ENCODE peak calls at places on chromosomes 3 and 15, in four cellular contexts. One of them, this sample, is unnamed.

GRCh38 chr15:50234764-50235163 is 30.8 kb downstream of the HDC start:
- DNase-seq in stomach: no peak
- DNase-seq in uterus: no peak
- DNase-seq in Panc1: no peak
- DNase-seq in this sample: no peak

GRCh38 chr3:141426404-141427034 is 58.2 kb downstream of the ZBTB38 start:
- DNase-seq in stomach: peak
- DNase-seq in uterus: peak
- DNase-seq in Panc1: no peak
- DNase-seq in this sample: no peak

GRCh38 chr3:22732641-22733040 is 470.5 kb upstream of the UBE2E2 start:
- DNase-seq in stomach: no peak
- DNase-seq in uterus: no peak
- DNase-seq in Panc1: no peak
- DNase-seq in this sample: no peak

GRCh38 chr3:148023994-148024393 is 614.8 kb downstream of the ZIC1 start:
- DNase-seq in stomach: no peak
- DNase-seq in uterus: no peak
- DNase-seq in Panc1: no peak
- DNase-seq in this sample: no peak

GRCh38 chr3:187773233-187773962 is 28.1 kb upstream of the BCL6 start:
- DNase-seq in stomach: no peak
- DNase-seq in uterus: no peak
- DNase-seq in Panc1: no peak
- DNase-seq in this sample: no peak

GRCh38 chr3:120567370-120568197 is 28.6 kb upstream of the NDUFB4 start:
- DNase-seq in stomach: no peak
- DNase-seq in uterus: peak
- DNase-seq in Panc1: no peak
- DNase-seq in this sample: no peak

GRCh38 chr3:99896482-99896881 is 78.8 kb downstream of the CMSS1 start:
- DNase-seq in stomach: no peak
- DNase-seq in uterus: no peak
- DNase-seq in Panc1: no peak
- DNase-seq in this sample: no peak

GRCh38 chr15:58369956-58370355 is 61.8 kb upstream of the LIPC start:
- DNase-seq in stomach: no peak
- DNase-seq in uterus: no peak
- DNase-seq in Panc1: no peak
- DNase-seq in this sample: no peak

GRCh38 chr15:25787855-25788521 is 75.1 kb downstream of the ATP10A start:
- DNase-seq in stomach: no peak
- DNase-seq in uterus: no peak
- DNase-seq in Panc1: no peak
- DNase-seq in this sample: no peak

GRCh38 chr3:107578523-107578922 is 55.8 kb downstream of the BBX start:
- DNase-seq in stomach: no peak
- DNase-seq in uterus: no peak
- DNase-seq in Panc1: no peak
- DNase-seq in this sample: no peak

DNA sequence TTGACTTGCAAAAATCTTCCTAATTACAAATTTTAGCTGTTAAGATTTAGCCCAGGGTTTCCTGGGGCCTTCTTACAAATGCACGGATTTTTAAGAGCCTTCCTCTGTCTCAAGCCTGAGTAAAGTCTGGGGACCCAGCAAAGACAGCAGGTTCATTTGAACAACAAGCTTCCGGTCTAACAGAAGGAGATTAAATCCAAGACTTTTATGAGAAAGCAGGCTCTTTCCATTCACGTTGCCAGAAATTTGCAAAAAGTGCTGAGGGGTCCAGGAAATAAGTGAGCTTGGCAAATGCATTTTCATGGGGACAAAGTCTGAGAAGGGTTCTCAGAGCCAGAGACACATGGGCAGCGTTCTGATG is 115.6 kb upstream of the ARHGEF3 start:
- DNase-seq in stomach: no peak
- DNase-seq in uterus: no peak
- DNase-seq in Panc1: no peak
- DNase-seq in this sample: no peak
- H3K4me3 ChIP-seq in stomach: no peak
- H3K4me3 ChIP-seq in uterus: no peak
- H3K4me3 ChIP-seq in Panc1: no peak
- H3K4me3 ChIP-seq in this sample: no peak

GRCh38 chr15:27530994-27531393 is 560.0 kb downstream of the GABRG3 start:
- DNase-seq in stomach: no peak
- DNase-seq in uterus: no peak
- DNase-seq in Panc1: no peak
- DNase-seq in this sample: no peak

GRCh38 chr15:27532358-27532757 is 561.4 kb downstream of the GABRG3 start:
- DNase-seq in stomach: no peak
- DNase-seq in uterus: no peak
- DNase-seq in Panc1: no peak
- DNase-seq in this sample: no peak

GRCh38 chr15:27527490-27528067 is 556.6 kb downstream of the GABRG3 start:
- DNase-seq in stomach: no peak
- DNase-seq in uterus: no peak
- DNase-seq in Panc1: no peak
- DNase-seq in this sample: no peak
- TF ChIP-seq CTCF in stomach: no peak
- TF ChIP-seq CTCF in uterus: no peak
- TF ChIP-seq CTCF in Panc1: peak
- TF ChIP-seq CTCF in this sample: peak

GRCh38 chr15:65868546-65869126 is 655 bp upstream of the RAB11A start:
- DNase-seq in stomach: no peak
- DNase-seq in uterus: no peak
- DNase-seq in Panc1: no peak
- DNase-seq in this sample: no peak
- H3K4me3 ChIP-seq in stomach: peak
- H3K4me3 ChIP-seq in uterus: peak
- H3K4me3 ChIP-seq in Panc1: peak
- H3K4me3 ChIP-seq in this sample: peak

GRCh38 chr3:70716832-70717231 is 404.4 kb upstream of the MDFIC2 start:
- DNase-seq in stomach: no peak
- DNase-seq in uterus: peak
- DNase-seq in Panc1: no peak
- DNase-seq in this sample: no peak
- TF ChIP-seq CTCF in stomach: no peak
- TF ChIP-seq CTCF in uterus: peak
- TF ChIP-seq CTCF in Panc1: no peak
- TF ChIP-seq CTCF in this sample: peak

GRCh38 chr3:143676742-143677141 is 171.5 kb downstream of the SLC9A9 start:
- DNase-seq in stomach: no peak
- DNase-seq in uterus: no peak
- DNase-seq in Panc1: no peak
- DNase-seq in this sample: no peak

GRCh38 chr3:143671641-143672040 is 176.6 kb downstream of the SLC9A9 start:
- DNase-seq in stomach: no peak
- DNase-seq in uterus: no peak
- DNase-seq in Panc1: no peak
- DNase-seq in this sample: no peak

GRCh38 chr3:143672396-143673165 is 175.7 kb downstream of the SLC9A9 start:
- DNase-seq in stomach: no peak
- DNase-seq in uterus: no peak
- DNase-seq in Panc1: no peak
- DNase-seq in this sample: no peak

GRCh38 chr3:143676021-143676420 is 172.2 kb downstream of the SLC9A9 start:
- DNase-seq in stomach: no peak
- DNase-seq in uterus: no peak
- DNase-seq in Panc1: no peak
- DNase-seq in this sample: no peak

DNA sequence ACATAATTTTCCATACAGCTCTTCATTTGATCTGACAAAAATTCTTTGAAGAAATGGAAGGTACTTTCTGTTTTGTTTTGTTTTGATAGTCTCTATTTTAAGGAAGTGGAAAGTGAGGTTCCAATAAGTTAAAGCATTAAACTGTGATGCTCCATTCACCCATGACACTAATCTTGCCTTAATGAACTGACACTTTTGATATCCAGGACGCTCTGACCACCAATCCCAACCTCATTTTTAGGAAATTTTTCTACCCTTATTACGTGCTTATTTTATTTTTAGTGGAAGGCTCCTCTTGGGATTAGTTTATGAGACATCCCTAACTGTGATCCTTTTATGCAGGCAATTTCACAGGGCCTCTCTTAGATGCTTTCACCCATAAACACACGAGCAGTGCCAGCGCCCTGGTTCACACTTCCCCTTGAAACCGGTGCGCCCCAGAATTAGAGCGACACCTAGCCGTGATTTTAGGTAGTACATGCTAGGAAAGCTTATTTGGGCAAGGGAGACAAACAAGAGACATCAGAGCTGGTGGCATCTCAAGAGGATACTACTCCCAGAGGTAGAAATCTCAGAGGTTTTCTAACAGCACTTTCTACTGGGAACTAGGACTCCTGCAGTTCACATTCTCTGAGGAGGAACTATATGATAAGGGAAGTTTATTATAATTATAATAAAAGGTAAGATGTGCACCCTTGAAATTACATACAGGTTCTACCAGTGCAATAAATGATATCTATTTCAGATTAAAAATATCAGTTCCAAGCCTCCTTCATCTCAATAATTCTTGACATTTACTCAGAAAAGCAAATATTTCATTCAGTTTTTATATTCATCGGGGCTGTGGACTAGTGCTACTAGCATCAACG is 173.9 kb downstream of the SLC9A9 start:
- DNase-seq in stomach: peak
- DNase-seq in uterus: peak
- DNase-seq in Panc1: peak
- DNase-seq in this sample: no peak
- H3K4me3 ChIP-seq in stomach: no peak
- H3K4me3 ChIP-seq in uterus: no peak
- H3K4me3 ChIP-seq in Panc1: no peak
- H3K4me3 ChIP-seq in this sample: no peak

DNA sequence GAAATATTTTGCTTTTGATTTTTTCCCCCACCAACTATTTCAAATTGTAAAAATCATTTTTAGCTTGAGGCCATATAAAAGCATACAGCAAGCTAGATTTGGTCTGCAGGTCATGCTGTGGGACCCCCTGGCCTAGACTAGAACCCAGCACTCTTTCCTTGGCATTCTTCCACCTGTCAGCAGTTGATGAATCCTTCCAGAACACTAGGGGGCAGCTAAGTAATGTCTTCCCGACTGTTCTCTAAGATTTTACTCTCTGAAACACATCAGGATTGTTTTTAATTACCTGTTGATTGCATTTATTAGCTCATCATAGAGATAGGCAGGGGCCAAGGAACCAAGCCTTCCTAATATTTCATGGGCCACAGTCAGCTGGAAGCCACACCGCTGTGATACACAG is 174.5 kb downstream of the CACNA1D start:
- DNase-seq in stomach: no peak
- DNase-seq in uterus: no peak
- DNase-seq in Panc1: no peak
- DNase-seq in this sample: no peak
- TF ChIP-seq CTCF in stomach: no peak
- TF ChIP-seq CTCF in uterus: no peak
- TF ChIP-seq CTCF in Panc1: peak
- TF ChIP-seq CTCF in this sample: peak

This sample was measured in epithelial cell of proximal tubule.